ENCODE peak calls at places on chromosome 1, in nine cellular contexts. I is breast epithelium, U is suprapubic skin, P is esophagus muscularis mucosa, H is K562, M is tibial artery, Q is left ventricle myocardium inferior, O is prostate gland, Y is IMR-90. N is an unnamed sample. For H3K4me1, the result is how much of the 10 kb centered on the place peaks cover.

GRCh38 chr1:119893238-119893791 is 3.0 kb downstream of the ADAM30 start:
- DNase-seq in U (no peak), M (no peak), H (no peak), Q (no peak), O (no peak), I (no peak), P (no peak), Y (no peak), N (no peak)

GRCh38 chr1:226535626-226536025 is 12.9 kb upstream of the STUM start:
- DNase-seq in H (no peak), O (no peak), M (no peak), U (no peak), I (no peak), Q (no peak), Y (no peak), P (no peak), N (no peak)

GRCh38 chr1:210464519-210465039 is 135.9 kb downstream of the HHAT start:
- DNase-seq in P (no peak), H (no peak), U (no peak), M (no peak), Q (no peak), O (no peak), I (no peak), Y (peak), N (no peak)

GRCh38 chr1:38858833-38859560 is 575 bp downstream of the RRAGC start:
- DNase-seq in P (peak), I (peak), Q (peak), O (peak), H (peak), U (peak), M (peak), Y (peak), N (peak)

GRCh38 chr1:218479436-218480115 is 134.4 kb downstream of the TGFB2 start:
- DNase-seq in Q (no peak), P (no peak), O (no peak), I (no peak), M (no peak), Y (peak), H (no peak), U (no peak), N (no peak)

GRCh38 chr1:21655748-21656147 is 13.4 kb downstream of the RAP1GAP start:
- DNase-seq in U (no peak), O (no peak), P (no peak), I (no peak), Q (no peak), Y (no peak), H (peak), M (no peak), N (no peak)

GRCh38 chr1:207633226-207633625 is 11.7 kb upstream of the CR1L start:
- DNase-seq in Y (no peak), P (no peak), U (no peak), Q (no peak), O (no peak), M (no peak), I (no peak), H (no peak), N (no peak)

GRCh38 chr1:231628207-231628876 is 1.8 kb downstream of the DISC1 start:
- DNase-seq in Q (no peak), O (no peak), H (no peak), M (no peak), Y (peak), I (no peak), U (no peak), P (no peak), N (no peak)

GRCh38 chr1:185742403-185742802 is 8.2 kb downstream of the HMCN1 start:
- DNase-seq in M (no peak), P (no peak), Y (no peak), U (no peak), I (no peak), O (no peak), Q (no peak), H (no peak), N (no peak)

GRCh38 chr1:3996846-3997705 is 97.0 kb upstream of the C1orf174 start:
- DNase-seq in P (no peak), Y (no peak), I (peak), Q (no peak), U (peak), M (no peak), O (no peak), H (no peak), N (no peak)

GRCh38 chr1:12314328-12314903 is 84.6 kb downstream of the VPS13D start:
- DNase-seq in P (no peak), M (no peak), H (no peak), O (no peak), I (no peak), Q (no peak), Y (peak), U (no peak), N (no peak)

GRCh38 chr1:54305906-54306514 is 100.2 kb downstream of the SSBP3 start:
- DNase-seq in O (no peak), M (no peak), I (no peak), Q (no peak), U (no peak), H (peak), Y (no peak), P (no peak), N (no peak)

GRCh38 chr1:168803696-168804510 is 74.9 kb upstream of the DPT start:
- DNase-seq in U (no peak), P (no peak), O (peak), Q (no peak), H (no peak), Y (no peak), I (no peak), M (no peak), N (no peak)

GRCh38 chr1:54819195-54819536 is 18.0 kb upstream of the TTC22 start:
- DNase-seq in O (no peak), M (no peak), Q (no peak), P (no peak), U (no peak), I (no peak), Y (no peak), H (no peak), N (no peak)

GRCh38 chr1:206769331-206769731 is 1.2 kb upstream of the IL19 start:
- DNase-seq in M (no peak), Q (no peak), O (no peak), H (no peak), Y (no peak), I (no peak), P (no peak), U (no peak), N (no peak)

DNA sequence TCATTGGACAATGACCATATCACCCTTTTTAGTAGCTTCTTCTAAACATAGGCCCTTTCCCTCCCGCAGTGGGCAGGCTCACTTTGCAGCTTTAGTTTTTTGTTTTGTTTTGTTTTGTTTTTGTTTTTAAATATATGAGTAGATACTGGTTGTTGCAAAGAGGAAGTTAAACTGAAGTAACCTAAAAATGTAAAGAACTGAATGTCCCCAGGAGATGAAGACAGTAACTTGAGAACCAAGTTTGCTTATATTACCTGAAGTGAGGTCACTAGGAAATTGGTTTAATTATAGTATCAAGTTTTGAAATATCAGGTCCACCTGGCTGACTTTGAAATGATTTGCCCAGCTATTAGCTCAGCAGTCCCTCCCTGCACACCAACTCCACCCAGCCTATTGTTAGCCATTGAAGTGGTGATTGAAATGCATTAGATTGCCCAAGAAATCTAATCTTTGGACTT is 18.2 kb downstream of the SMAP2 start:
- DNase-seq in Q (no peak), M (no peak), O (no peak), U (no peak), Y (no peak), H (no peak), P (no peak), I (no peak), N (no peak)
- H3K4me1 ChIP-seq in Q (under half), M (under half), O (under half), U (half or more), Y (under half), H (half or more), P (half or more), I (under half), N (under half)

GRCh38 chr1:85201340-85202091 is 700 bp upstream of the SYDE2 start:
- DNase-seq in U (peak), O (peak), H (peak), P (no peak), Q (peak), M (peak), I (peak), Y (peak), N (no peak)

GRCh38 chr1:85203573-85204169 is 2.9 kb upstream of the SYDE2 start:
- DNase-seq in H (no peak), M (no peak), Y (peak), Q (no peak), I (no peak), O (no peak), P (no peak), U (no peak), N (no peak)

GRCh38 chr1:85200870-85201339 is at the start of gene SYDE2:
- DNase-seq in Y (peak), Q (peak), M (peak), P (no peak), I (peak), U (peak), H (peak), O (peak), N (no peak)

GRCh38 chr1:85202092-85202863 is 1.5 kb upstream of the SYDE2 start:
- DNase-seq in M (no peak), Y (no peak), P (no peak), O (no peak), Q (no peak), U (no peak), H (no peak), I (no peak), N (no peak)

DNA sequence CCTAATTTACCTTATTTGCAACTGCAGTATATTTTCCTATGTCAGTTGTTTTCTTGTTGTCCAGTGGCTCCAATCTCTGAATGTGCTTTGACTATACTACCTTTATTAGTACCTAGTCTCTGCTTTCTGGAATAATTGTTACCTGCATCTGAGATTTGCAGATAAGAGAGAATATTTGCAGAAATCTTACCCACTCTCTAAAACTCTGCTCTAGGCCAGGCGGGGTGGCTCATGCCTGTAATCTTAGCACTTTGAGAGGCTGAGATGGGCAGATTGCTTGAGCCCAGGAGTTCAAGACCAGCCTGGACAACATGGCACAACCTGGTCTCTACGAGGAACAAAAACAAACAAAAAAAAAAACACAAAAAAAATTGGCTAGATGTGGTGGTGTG is 2.0 kb upstream of the SYDE2 start:
- DNase-seq in U (no peak), P (no peak), I (no peak), H (no peak), M (no peak), Y (no peak), Q (no peak), O (no peak), N (no peak)
- H3K4me3 ChIP-seq in U (no peak), P (peak), I (no peak), H (no peak), M (no peak), Y (no peak), Q (peak), O (no peak), N (peak)

GRCh38 chr1:32808580-32808979 is 8.6 kb downstream of the YARS1 start:
- DNase-seq in Y (no peak), H (no peak), U (no peak), M (no peak), P (no peak), I (no peak), O (no peak), Q (no peak), N (no peak)

GRCh38 chr1:32811917-32812316 is 5.2 kb downstream of the YARS1 start:
- DNase-seq in Q (no peak), P (no peak), U (no peak), I (no peak), H (no peak), O (no peak), Y (no peak), M (no peak), N (no peak)

GRCh38 chr1:32810358-32810757 is 6.8 kb downstream of the YARS1 start:
- DNase-seq in O (no peak), P (no peak), Q (no peak), M (no peak), U (no peak), H (no peak), I (no peak), Y (no peak), N (no peak)

GRCh38 chr1:32813941-32814739 is 3.0 kb downstream of the YARS1 start:
- DNase-seq in M (no peak), U (no peak), Q (no peak), H (no peak), Y (peak), I (no peak), O (no peak), P (no peak), N (no peak)

DNA sequence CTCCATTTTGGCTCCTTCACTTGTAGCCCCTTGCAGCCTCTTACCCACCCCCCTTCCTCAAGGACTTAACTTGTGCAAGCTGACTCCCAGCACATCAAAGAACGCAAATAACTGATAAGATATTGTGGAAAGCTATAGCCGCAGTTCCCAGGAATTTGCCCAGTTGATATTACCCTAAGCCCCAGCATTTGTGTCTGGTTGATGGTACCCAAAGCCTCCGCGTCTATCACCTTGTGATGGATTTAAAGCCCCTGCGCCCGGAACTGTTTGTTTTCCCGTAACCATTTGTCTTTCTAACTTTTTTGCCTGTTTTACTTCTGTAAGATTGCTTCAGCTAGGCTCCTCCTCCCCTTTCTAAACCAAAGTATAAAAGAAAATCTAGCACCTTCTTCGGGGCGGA is 5.9 kb downstream of the YARS1 start:
- DNase-seq in U (no peak), Q (no peak), H (no peak), O (no peak), M (no peak), P (no peak), I (no peak), Y (no peak), N (no peak)
- TF ChIP-seq CTCF in U (no peak), Q (no peak), H (no peak), O (no peak), M (no peak), P (no peak), I (no peak), Y (no peak), N (no peak)

GRCh38 chr1:31663622-31664452 is 19.2 kb upstream of the PEF1 start:
- DNase-seq in P (no peak), Q (peak), H (peak), M (peak), Y (peak), O (peak), U (no peak), I (peak), N (no peak)
- H3K4me1 ChIP-seq in P (under half), Q (under half), H (under half), M (under half), Y (under half), O (under half), U (under half), I (under half), N (under half)

N was measured in thoracic aorta.